ENCODE peak calls at places on chromosomes 2 and 18, in eight cellular contexts. Q, P, D, E, U, O, V and W are unnamed samples.

GRCh38 chr18:44882163-44882881 is 201.6 kb downstream of the SETBP1 start:
- DNase-seq in U (no peak), D (no peak), V (no peak), P (no peak), E (no peak), O (no peak), Q (no peak), W (no peak)

GRCh38 chr2:23703583-23704385 is 223.1 kb downstream of the ATAD2B start:
- DNase-seq in V (no peak), D (no peak), O (no peak), U (no peak), E (no peak), P (no peak), Q (no peak), W (no peak)

GRCh38 chr2:197615033-197615652 is 60.2 kb downstream of the RFTN2 start:
- DNase-seq in E (no peak), D (no peak), P (no peak), Q (no peak), V (no peak), O (no peak), U (no peak), W (no peak)

GRCh38 chr2:64854773-64855237 is 134.4 kb upstream of the SLC1A4 start:
- DNase-seq in E (peak), U (no peak), Q (no peak), O (no peak), V (no peak), P (no peak), D (peak), W (no peak)

GRCh38 chr2:237998530-237998929 is 31.7 kb downstream of the UBE2F start:
- DNase-seq in U (no peak), V (no peak), E (no peak), O (no peak), D (peak), Q (no peak), P (no peak), W (no peak)

GRCh38 chr2:38207168-38207567 is 131.2 kb upstream of the CYP1B1 start:
- DNase-seq in O (no peak), P (no peak), E (no peak), D (peak), U (no peak), V (no peak), Q (no peak), W (no peak)

GRCh38 chr18:58541789-58542425 is 87.0 kb downstream of the ALPK2 start:
- DNase-seq in E (peak), V (no peak), Q (no peak), U (no peak), D (peak), O (no peak), P (no peak), W (no peak)

GRCh38 chr2:241359481-241360045 is 3.5 kb downstream of the FARP2 start:
- DNase-seq in E (no peak), P (no peak), U (no peak), V (no peak), O (no peak), Q (no peak), D (no peak), W (no peak)

GRCh38 chr2:226118471-226119429 is 680.9 kb downstream of the IRS1 start:
- DNase-seq in U (no peak), P (no peak), E (peak), Q (no peak), D (peak), O (no peak), V (no peak), W (no peak)

GRCh38 chr2:11073791-11074190 is 81.5 kb upstream of the SLC66A3 start:
- DNase-seq in V (no peak), P (no peak), E (no peak), U (no peak), O (no peak), D (peak), Q (no peak), W (no peak)

GRCh38 chr2:58271826-58272225 is 30.7 kb upstream of the FANCL start:
- DNase-seq in U (no peak), E (no peak), V (no peak), O (no peak), Q (no peak), D (no peak), P (no peak), W (no peak)

GRCh38 chr2:7053650-7054262 is 136.5 kb downstream of the RNF144A start:
- DNase-seq in V (no peak), U (peak), Q (no peak), D (no peak), E (no peak), O (no peak), P (no peak), W (no peak)

GRCh38 chr2:201127128-201127521 is 11.2 kb downstream of the CFLAR start:
- DNase-seq in P (no peak), U (no peak), D (no peak), Q (no peak), V (no peak), O (no peak), E (no peak), W (no peak)

GRCh38 chr2:74863802-74864248 is 29.9 kb downstream of the HK2 start:
- DNase-seq in O (no peak), E (no peak), V (no peak), Q (no peak), U (no peak), P (no peak), D (no peak), W (no peak)

GRCh38 chr2:232365621-232366321 is 12.8 kb upstream of the ALPP start:
- DNase-seq in P (no peak), D (peak), E (no peak), V (no peak), O (peak), Q (no peak), U (no peak), W (no peak)
- TF ChIP-seq CTCF in P (peak), D (peak), E (no peak), V (no peak), O (peak), Q (no peak), U (no peak), W (no peak)

GRCh38 chr18:13797157-13797611 is 26.8 kb upstream of the MC5R start:
- DNase-seq in U (no peak), E (no peak), O (no peak), Q (no peak), D (peak), V (no peak), P (no peak), W (no peak)

GRCh38 chr18:13799396-13799795 is 24.6 kb upstream of the MC5R start:
- DNase-seq in D (no peak), V (no peak), U (no peak), P (no peak), E (no peak), Q (no peak), O (no peak), W (no peak)

GRCh38 chr18:13801260-13801601 is 22.7 kb upstream of the MC5R start:
- DNase-seq in U (no peak), E (no peak), D (no peak), P (no peak), V (no peak), O (no peak), Q (no peak), W (no peak)

GRCh38 chr18:13804305-13804704 is 19.6 kb upstream of the MC5R start:
- DNase-seq in P (no peak), E (no peak), U (no peak), D (no peak), O (no peak), V (no peak), Q (no peak), W (no peak)

GRCh38 chr18:13800505-13801259 is 23.3 kb upstream of the MC5R start:
- DNase-seq in V (peak), Q (no peak), U (peak), P (peak), E (peak), D (peak), O (peak), W (no peak)
- TF ChIP-seq CTCF in V (no peak), Q (no peak), U (no peak), P (peak), E (peak), D (peak), O (peak), W (no peak)

GRCh38 chr2:101303688-101304087 is 4.8 kb downstream of the RNF149 start:
- DNase-seq in V (no peak), Q (no peak), D (no peak), O (no peak), U (no peak), P (no peak), E (no peak), W (no peak)

GRCh38 chr2:101307503-101307902 is 998 bp downstream of the RNF149 start:
- DNase-seq in U (no peak), Q (no peak), P (no peak), E (no peak), D (peak), V (no peak), O (no peak), W (no peak)

GRCh38 chr2:101306410-101306809 is 2.1 kb downstream of the RNF149 start:
- DNase-seq in U (peak), D (no peak), O (no peak), P (no peak), E (no peak), Q (no peak), V (no peak), W (no peak)

GRCh38 chr2:101305492-101306123 is 2.9 kb downstream of the RNF149 start:
- DNase-seq in O (no peak), D (peak), V (no peak), E (no peak), P (no peak), U (no peak), Q (no peak), W (no peak)

DNA sequence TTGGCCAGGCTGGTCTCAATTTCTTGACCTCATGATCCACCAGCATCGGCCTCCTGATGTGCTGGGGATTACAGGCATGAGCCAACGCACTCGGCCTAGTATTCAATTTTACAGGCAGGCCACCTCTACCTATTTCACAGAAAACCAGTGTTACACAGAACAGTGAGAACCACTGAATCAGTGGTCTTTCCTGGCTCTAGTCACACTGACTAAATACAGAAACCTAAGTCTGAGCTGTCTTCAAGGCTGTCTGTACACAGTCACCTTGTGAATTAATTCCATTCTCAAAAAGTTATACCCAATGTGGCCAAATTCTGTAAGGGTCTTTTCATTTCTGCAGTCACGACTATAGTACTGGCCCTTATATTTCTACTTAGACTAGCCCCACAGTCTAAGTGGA is 3.5 kb downstream of the RNF149 start:
- DNase-seq in U (no peak), D (no peak), Q (no peak), O (no peak), E (no peak), V (no peak), P (no peak), W (no peak)
- TF ChIP-seq CTCF in U (no peak), D (no peak), Q (no peak), O (no peak), E (no peak), V (no peak), P (no peak), W (no peak)

DNA sequence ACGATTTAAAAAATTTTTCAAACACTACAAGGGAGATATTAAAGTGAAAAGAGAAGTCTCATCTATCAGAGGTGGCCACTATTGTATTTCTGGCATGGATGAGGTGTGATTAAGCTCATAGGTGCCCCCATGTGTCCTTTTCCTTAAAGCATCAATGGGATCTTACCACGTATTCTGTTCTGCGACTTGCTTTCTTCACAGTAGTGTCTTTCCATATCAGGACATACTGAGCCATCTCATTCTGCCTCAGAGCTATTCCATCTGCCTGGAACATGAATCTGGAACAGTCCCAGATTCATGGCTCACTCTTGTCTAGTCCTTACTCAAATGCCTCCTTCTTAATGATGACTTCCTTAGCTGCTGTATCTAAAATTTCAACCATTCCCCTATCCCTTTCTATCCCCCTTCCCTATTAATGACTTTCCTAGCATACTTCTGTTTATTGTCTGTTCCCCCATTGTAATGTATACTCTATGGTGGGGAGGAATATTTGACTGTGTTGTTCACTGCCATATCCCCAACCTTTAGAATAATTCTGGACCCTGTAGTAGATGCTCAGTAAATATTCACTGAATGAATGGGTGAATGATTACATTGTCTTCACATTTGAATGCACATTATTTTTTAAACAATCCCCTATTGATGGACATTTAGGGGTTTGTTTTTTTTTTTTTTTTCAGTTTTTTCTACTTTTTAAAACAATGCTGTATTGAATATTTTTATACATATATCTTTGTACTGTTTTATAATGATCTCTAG is 11.1 kb downstream of the STAMBP start:
- DNase-seq in Q (no peak), U (no peak), E (no peak), V (no peak), P (no peak), D (no peak), O (no peak), W (no peak)
- TF ChIP-seq CTCF in Q (no peak), U (no peak), E (no peak), V (no peak), P (no peak), D (no peak), O (no peak), W (no peak)

GRCh38 chr2:95392730-95393455 is 9.6 kb upstream of the FAHD2A start:
- DNase-seq in V (no peak), E (no peak), O (no peak), D (no peak), U (no peak), Q (no peak), P (no peak), W (no peak)
- TF ChIP-seq CTCF in V (no peak), E (no peak), O (peak), D (no peak), U (no peak), Q (no peak), P (peak), W (no peak)

DNA sequence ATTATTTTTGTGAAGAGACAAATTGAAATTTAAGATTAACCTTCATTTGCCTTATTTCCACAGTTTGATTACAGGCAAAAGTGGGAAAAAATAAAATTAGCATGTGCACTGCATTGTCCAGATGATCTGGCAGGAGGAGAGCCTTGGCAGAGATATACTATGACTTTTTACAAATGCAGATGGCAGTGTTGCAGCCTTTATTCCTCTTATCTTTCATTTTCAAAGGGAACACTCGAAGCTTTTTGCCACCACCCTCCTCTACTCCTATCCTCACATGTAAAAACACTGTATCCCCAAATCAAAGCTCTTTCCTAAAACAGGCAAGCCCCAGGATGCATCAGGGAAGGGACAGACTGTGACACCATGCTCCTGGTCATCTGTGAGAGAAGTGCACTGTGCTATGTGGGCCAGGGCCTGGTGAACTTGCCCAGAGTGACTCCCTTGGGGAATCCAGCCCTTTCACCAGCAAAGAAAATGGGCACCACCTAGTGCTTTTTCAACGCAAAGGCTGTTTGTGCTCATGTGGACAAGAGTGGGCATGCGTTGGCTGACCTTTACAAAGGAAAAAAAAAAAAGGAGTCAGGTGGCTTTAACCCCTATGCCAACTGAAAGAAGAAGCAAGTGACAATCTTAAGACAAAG is 74.7 kb upstream of the ETAA1 start:
- DNase-seq in U (peak), V (peak), P (peak), E (no peak), O (peak), Q (no peak), D (peak), W (no peak)
- TF ChIP-seq CTCF in U (no peak), V (no peak), P (peak), E (no peak), O (peak), Q (no peak), D (peak), W (no peak)

DNA sequence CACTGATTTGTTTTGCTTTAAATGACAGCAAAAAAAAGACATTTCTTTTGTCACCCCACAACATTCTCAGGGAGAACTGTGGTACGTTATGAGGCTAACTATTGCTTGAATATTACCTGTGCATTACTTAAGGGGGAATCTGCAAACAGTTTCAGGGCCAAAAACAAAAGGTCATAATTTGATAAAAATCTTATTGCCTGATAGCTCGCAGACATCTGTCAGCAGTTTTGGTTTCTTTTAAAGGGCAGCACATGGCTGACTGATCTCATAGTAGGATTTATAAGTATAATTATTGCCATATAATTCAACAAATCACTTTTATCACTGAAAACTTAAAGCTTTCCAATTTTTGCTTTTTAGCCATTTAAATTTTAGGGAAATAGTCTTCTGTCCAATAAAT is 226.4 kb upstream of the VWC2L start:
- DNase-seq in D (no peak), P (no peak), O (no peak), E (no peak), Q (no peak), V (no peak), U (no peak), W (no peak)
- TF ChIP-seq CTCF in D (no peak), P (no peak), O (no peak), E (no peak), Q (no peak), V (no peak), U (no peak), W (no peak)